ENCODE peak calls at places on chromosomes 12 and 14, in six cellular contexts. G is adipocyte, D is heart right ventricle, B is neural crest cell, W is hepatic stellate cell, C is nucleus accumbens. S is an unnamed sample.
A peak's percentile ranks its signal among the peaks of the same experiment; 100 is the strongest.

GRCh38 chr12:115623764-115624334 is 653.6 kb downstream of the MED13L start:
- DNase-seq in D (peak; percentile 87), B (no peak), C (no peak), W (no peak), G (no peak), S (no peak)

GRCh38 chr14:60111732-60112131 is 20.0 kb downstream of the PCNX4 start:
- DNase-seq in D (no peak), G (no peak), W (no peak), C (no peak), B (no peak), S (no peak)

GRCh38 chr12:121391619-121392324 is 8.1 kb upstream of the RNF34 start:
- DNase-seq in W (peak; percentile 32), D (peak; percentile 14), C (no peak), G (peak; percentile 77), B (no peak), S (no peak)

GRCh38 chr14:90274019-90274418 is 17.7 kb downstream of the PSMC1 start:
- DNase-seq in C (no peak), D (no peak), B (no peak), G (no peak), W (no peak), S (peak; percentile 44)

GRCh38 chr12:81077329-81077685 is 572 bp upstream of the ACSS3 start:
- DNase-seq in G (peak; percentile 17), W (peak; percentile 27), B (no peak), D (peak; percentile 71), C (peak; percentile 31), S (no peak)

GRCh38 chr12:106033161-106033675 is 105.5 kb downstream of the NUAK1 start:
- DNase-seq in C (no peak), B (no peak), W (no peak), D (no peak), G (no peak), S (no peak)

GRCh38 chr14:102828201-102828600 is 51.0 kb downstream of the TRAF3 start:
- DNase-seq in C (no peak), G (no peak), W (no peak), D (no peak), B (no peak), S (no peak)

GRCh38 chr12:40107098-40107802 is 1.4 kb upstream of the SLC2A13 start:
- DNase-seq in C (peak; percentile 30), W (peak; percentile 61), G (peak; percentile 96), B (peak; percentile 87), D (peak; percentile 91), S (peak; percentile 90)

S was measured in SK-MEL-5.